ENCODE peak calls at places on chromosome 3, in nine cellular contexts. B is stromal cell of bone marrow; O is iPS-NIHi11; V is fibroblast of pulmonary artery; W is activated T-helper 1 cell treated with Interleukin-2 at 50 U/mL for 16 hours; U is KBM-7; M is ELR; A is CD4-positive, alpha-beta memory T cell; Q is T-helper 2 cell. T is an unnamed sample.

GRCh38 chr3:159911011-159911663 is 77.5 kb upstream of the IL12A start:
- DNase-seq in W (no peak), B (no peak), U (no peak), Q (no peak), O (no peak), A (no peak), V (no peak), M (no peak), T (no peak)

GRCh38 chr3:160449660-160450598 is at the start of gene TRIM59:
- DNase-seq in V (peak; percentile 98), A (peak; percentile 96), W (peak; percentile 93), B (peak; percentile 88), Q (peak; percentile 96), O (peak; percentile 99), U (no peak), M (peak; percentile 98), T (peak; percentile 98)

GRCh38 chr3:150890320-150890719 is 14.9 kb downstream of the MINDY4B start:
- DNase-seq in Q (no peak), W (no peak), A (no peak), U (no peak), V (peak; percentile 48), O (no peak), B (no peak), M (no peak), T (no peak)

GRCh38 chr3:74527566-74527965 is 86.9 kb downstream of the CNTN3 start:
- DNase-seq in M (no peak), Q (no peak), O (no peak), W (no peak), A (no peak), V (no peak), B (no peak), U (no peak), T (no peak)

GRCh38 chr3:48406443-48407431 is 23.1 kb downstream of the PLXNB1 start:
- DNase-seq in M (no peak), A (no peak), U (no peak), V (no peak), B (no peak), W (no peak), O (no peak), Q (no peak), T (no peak)

GRCh38 chr3:171396048-171396447 is 64.2 kb downstream of the TNIK start:
- DNase-seq in A (no peak), V (peak; percentile 68), B (no peak), O (no peak), Q (no peak), M (peak; percentile 57), U (no peak), W (no peak), T (no peak)

GRCh38 chr3:97935842-97936241 is 36.4 kb downstream of the RIOX2 start:
- DNase-seq in Q (no peak), B (no peak), M (no peak), O (no peak), A (no peak), U (no peak), W (no peak), V (no peak), T (no peak)

GRCh38 chr3:48789665-48790064 is 58.0 kb downstream of the PRKAR2A start:
- DNase-seq in V (no peak), M (no peak), O (no peak), A (no peak), B (no peak), Q (no peak), W (no peak), U (no peak), T (no peak)

GRCh38 chr3:116929534-116930222 is 220.1 kb downstream of the TUSC7 start:
- DNase-seq in Q (no peak), W (no peak), A (no peak), O (no peak), B (no peak), V (peak; percentile 7), M (peak; percentile 36), U (no peak), T (no peak)

T was measured in Karpas-422.